ENCODE peak calls at places on chromosomes 7 and 10, in nine cellular contexts. C is nucleus accumbens, W is hepatocyte, O is T-cell, V is fibroblast of the conjunctiva, T is EH, M is erythroblast, J is posterior cingulate gyrus, B is cardiac fibroblast. E is an unnamed sample.

GRCh38 chr10:127145173-127145572 is 51.2 kb downstream of the INSYN2A start:
- DNase-seq in C (no peak), W (no peak), O (no peak), V (no peak), T (peak), M (no peak), J (no peak), B (no peak), E (no peak)

GRCh38 chr10:124429576-124429975 is 10.9 kb upstream of the OAT start:
- DNase-seq in C (no peak), W (peak), O (no peak), V (no peak), T (no peak), M (no peak), J (no peak), B (no peak), E (no peak)

GRCh38 chr7:106538638-106539037 is 122.3 kb downstream of the CCDC71L start:
- DNase-seq in C (no peak), W (no peak), O (no peak), V (no peak), T (peak), M (no peak), J (no peak), B (peak), E (no peak)

GRCh38 chr10:13527864-13528137 is 1.0 kb downstream of the BEND7 start:
- DNase-seq in C (no peak), W (no peak), O (no peak), V (no peak), T (peak), M (no peak), J (no peak), B (no peak), E (peak)

GRCh38 chr7:36667007-36667406 is 57.3 kb downstream of the AOAH start:
- DNase-seq in C (no peak), W (no peak), O (no peak), V (no peak), T (peak), M (no peak), J (no peak), B (no peak), E (no peak)

GRCh38 chr10:24465124-24465874 is 256.4 kb downstream of the KIAA1217 start:
- DNase-seq in C (no peak), W (peak), O (no peak), V (no peak), T (peak), M (no peak), J (no peak), B (peak), E (no peak)

GRCh38 chr7:45687721-45688120 is 113.6 kb downstream of the ADCY1 start:
- DNase-seq in C (no peak), W (no peak), O (no peak), V (no peak), T (no peak), M (no peak), J (no peak), B (no peak), E (peak)

GRCh38 chr7:21939136-21939857 is 6.4 kb downstream of the CDCA7L start:
- DNase-seq in C (no peak), W (no peak), O (no peak), V (no peak), T (peak), M (no peak), J (no peak), B (peak), E (no peak)

GRCh38 chr10:26081459-26081858 is 135.1 kb upstream of the GAD2 start:
- DNase-seq in C (no peak), W (no peak), O (no peak), V (no peak), T (no peak), M (no peak), J (no peak), B (no peak), E (no peak)

GRCh38 chr10:86659161-86659691 is 4.9 kb downstream of the OPN4 start:
- DNase-seq in C (no peak), W (no peak), O (no peak), V (no peak), T (no peak), M (no peak), J (no peak), B (no peak), E (no peak)

GRCh38 chr7:157840174-157840912 is 503.5 kb downstream of the DNAJB6 start:
- DNase-seq in C (no peak), W (no peak), O (no peak), V (no peak), T (no peak), M (peak), J (no peak), B (no peak), E (no peak)

GRCh38 chr7:130286881-130287280 is 6.1 kb upstream of the CPA4 start:
- DNase-seq in C (no peak), W (no peak), O (no peak), V (no peak), T (no peak), M (no peak), J (no peak), B (no peak), E (no peak)

GRCh38 chr10:86824151-86824550 is 67.7 kb downstream of the BMPR1A start:
- DNase-seq in C (no peak), W (no peak), O (no peak), V (no peak), T (no peak), M (no peak), J (no peak), B (no peak), E (no peak)

GRCh38 chr10:101032637-101033201 is 1.7 kb downstream of the SFXN3 start:
- DNase-seq in C (peak), W (peak), O (no peak), V (no peak), T (peak), M (peak), J (peak), B (peak), E (peak)

GRCh38 chr10:123301077-123301875 is 147.1 kb downstream of the BUB3 start:
- DNase-seq in C (peak), W (peak), O (no peak), V (no peak), T (peak), M (no peak), J (peak), B (peak), E (peak)

GRCh38 chr7:159036916-159037605 is 107.6 kb downstream of the VIPR2 start:
- DNase-seq in C (no peak), W (no peak), O (no peak), V (no peak), T (no peak), M (no peak), J (no peak), B (no peak), E (no peak)